ENCODE peak calls at places on chromosomes 1 and 21, in seven cellular contexts. M is pancreas; T is GM23248; K is Right ventricle myocardium inferior; F is AML-193; Z is psoas muscle; D is activated CD4-positive, alpha-beta T cell treated with anti-CD3 and anti-CD28 coated beads, Interleukin-2, amount 10 ng/mL, durations not matched to agents 7 days and 5 days. G is an unnamed sample.

GRCh38 chr1:207978441-207978840 is 67.5 kb upstream of the CD34 start:
- DNase-seq in Z (no peak), M (no peak), K (no peak), T (no peak), D (no peak), F (no peak), G (no peak)

GRCh38 chr1:8040586-8040985 is 14.5 kb upstream of the ERRFI1 start:
- DNase-seq in M (peak), F (no peak), D (no peak), T (peak), Z (peak), K (peak), G (no peak)

GRCh38 chr1:201229771-201230635 is 39.4 kb downstream of the IGFN1 start:
- DNase-seq in F (no peak), K (peak), T (peak), M (no peak), D (no peak), Z (no peak), G (no peak)

GRCh38 chr1:184270556-184270955 is 116.3 kb upstream of the C1orf21 start:
- DNase-seq in M (no peak), D (no peak), T (peak), Z (no peak), F (no peak), K (no peak), G (no peak)

GRCh38 chr1:6962956-6963915 is 178.0 kb downstream of the CAMTA1 start:
- DNase-seq in T (peak), M (peak), Z (peak), D (peak), K (no peak), F (no peak), G (no peak)

GRCh38 chr1:31739281-31739853 is 24.8 kb downstream of the ADGRB2 start:
- DNase-seq in D (peak), F (no peak), T (no peak), M (no peak), K (no peak), Z (no peak), G (no peak)

GRCh38 chr1:59178339-59178744 is 118.6 kb upstream of the FGGY start:
- DNase-seq in F (no peak), D (no peak), K (peak), M (no peak), T (peak), Z (peak), G (no peak)

GRCh38 chr1:3442331-3442730 is 12.1 kb upstream of the ARHGEF16 start:
- DNase-seq in D (no peak), Z (no peak), M (no peak), K (peak), T (no peak), F (no peak), G (no peak)

GRCh38 chr1:169697769-169698168 is 13.7 kb downstream of the SELL start:
- DNase-seq in M (no peak), Z (no peak), D (no peak), K (no peak), F (no peak), T (no peak), G (no peak)

GRCh38 chr1:222331765-222332164 is 216.1 kb downstream of the HHIPL2 start:
- DNase-seq in Z (no peak), D (no peak), T (peak), M (no peak), F (no peak), K (no peak), G (no peak)

GRCh38 chr1:36465731-36466369 is 1.7 kb upstream of the MRPS15 start:
- DNase-seq in F (no peak), T (peak), D (no peak), K (no peak), M (peak), Z (no peak), G (no peak)

GRCh38 chr21:29904359-29905282 is 35.2 kb downstream of the GRIK1 start:
- DNase-seq in T (peak), K (no peak), F (no peak), D (no peak), Z (no peak), M (no peak), G (no peak)

GRCh38 chr1:98662354-98662665 is 789 bp downstream of the SNX7 start:
- DNase-seq in D (no peak), K (no peak), T (no peak), F (no peak), M (no peak), Z (no peak), G (no peak)

GRCh38 chr1:229998980-229999379 is 68.1 kb upstream of the GALNT2 start:
- DNase-seq in T (no peak), D (no peak), M (no peak), Z (no peak), F (no peak), K (no peak), G (no peak)

GRCh38 chr1:43004587-43005459 is 46.2 kb upstream of the SLC2A1 start:
- DNase-seq in F (no peak), M (no peak), Z (no peak), T (no peak), K (no peak), D (no peak), G (no peak)

GRCh38 chr1:92755541-92756351 is 29.2 kb downstream of the EVI5 start:
- DNase-seq in M (no peak), F (no peak), Z (peak), K (peak), T (peak), D (no peak), G (no peak)

GRCh38 chr1:220483700-220484099 is 44.2 kb upstream of the MARK1 start:
- DNase-seq in D (no peak), T (peak), Z (no peak), F (no peak), K (no peak), M (no peak), G (no peak)

GRCh38 chr1:222844108-222844779 is 29.4 kb downstream of the DISP1 start:
- DNase-seq in Z (no peak), K (no peak), F (no peak), M (no peak), T (peak), D (no peak), G (no peak)

GRCh38 chr21:38667466-38667865 is 138.3 kb upstream of the ETS2 start:
- DNase-seq in D (no peak), F (no peak), M (no peak), K (no peak), Z (no peak), T (no peak), G (no peak)

GRCh38 chr1:180117764-180118116 is 36.9 kb upstream of the QSOX1 start:
- DNase-seq in T (peak), D (no peak), Z (peak), F (no peak), M (no peak), K (no peak), G (no peak)

GRCh38 chr1:245856944-245857531 is 650.0 kb downstream of the SMYD3 start:
- DNase-seq in M (no peak), D (no peak), T (peak), K (no peak), Z (no peak), F (no peak), G (no peak)

GRCh38 chr21:41615613-41616012 is 107.7 kb upstream of the TMPRSS2 start:
- DNase-seq in F (no peak), T (peak), Z (no peak), M (no peak), K (no peak), D (no peak), G (no peak)

GRCh38 chr1:61226791-61227567 is 144.6 kb downstream of the NFIA start:
- DNase-seq in Z (no peak), D (no peak), T (peak), K (no peak), F (no peak), M (peak), G (no peak)

GRCh38 chr21:45128613-45129226 is 54.3 kb downstream of the ADARB1 start:
- DNase-seq in D (peak), M (peak), K (no peak), T (peak), Z (peak), F (peak), G (no peak)

GRCh38 chr1:55275151-55275748 is 60.1 kb upstream of the USP24 start:
- DNase-seq in D (no peak), K (no peak), M (no peak), F (no peak), Z (no peak), T (peak), G (no peak)

GRCh38 chr21:26137379-26138060 is 33.0 kb downstream of the APP start:
- DNase-seq in M (no peak), T (peak), K (no peak), Z (no peak), D (no peak), F (no peak), G (no peak)

GRCh38 chr1:31783846-31784245 is 19.7 kb upstream of the ADGRB2 start:
- DNase-seq in Z (no peak), K (no peak), T (no peak), D (no peak), M (peak), F (no peak), G (no peak)

GRCh38 chr1:160755864-160756616 is 17.0 kb downstream of the SLAMF7 start:
- DNase-seq in K (no peak), F (no peak), Z (no peak), T (no peak), M (no peak), D (no peak), G (no peak)

GRCh38 chr1:184082541-184082940 is 31.0 kb downstream of the TSEN15 start:
- DNase-seq in M (no peak), K (no peak), Z (no peak), T (no peak), F (no peak), D (no peak), G (no peak)

GRCh38 chr1:27394282-27394658 is 1.8 kb downstream of the GPR3 start:
- DNase-seq in D (no peak), M (peak), T (no peak), F (no peak), Z (no peak), K (no peak), G (no peak)

GRCh38 chr1:31101147-31101502 is 35.6 kb upstream of the PUM1 start:
- DNase-seq in T (peak), Z (no peak), D (no peak), M (no peak), F (no peak), K (no peak), G (no peak)

GRCh38 chr1:65174585-65174984 is 26.6 kb downstream of the AK4 start:
- DNase-seq in M (no peak), Z (peak), D (no peak), F (peak), T (peak), K (peak), G (no peak)

GRCh38 chr1:206012086-206012859 is 9.1 kb upstream of the RAB7B start:
- DNase-seq in Z (peak), T (no peak), F (peak), M (no peak), K (peak), D (peak), G (no peak)

GRCh38 chr21:36706951-36707762 is 8.2 kb downstream of the SIM2 start:
- DNase-seq in M (no peak), F (no peak), D (no peak), T (peak), Z (no peak), K (no peak), G (no peak)

GRCh38 chr1:39261712-39262221 is 57.3 kb downstream of the MACF1 start:
- DNase-seq in F (no peak), D (no peak), T (peak), Z (no peak), M (no peak), K (no peak), G (no peak)

GRCh38 chr1:152109231-152109997 is 5.8 kb downstream of the TCHH start:
- DNase-seq in M (no peak), F (no peak), D (no peak), K (no peak), T (peak), Z (no peak), G (no peak)

GRCh38 chr1:153387001-153387400 is 3.9 kb downstream of the S100A8 start:
- DNase-seq in F (no peak), T (no peak), Z (no peak), D (no peak), K (no peak), M (no peak), G (no peak)

GRCh38 chr1:18635833-18636671 is 5.4 kb downstream of the PAX7 start:
- DNase-seq in F (no peak), Z (no peak), D (no peak), M (no peak), T (peak), K (no peak), G (no peak)

G was measured in cortex of kidney.